ENCODE peak calls at places on chromosome 15, in seven cellular contexts. A, E, W, Q, G, D and N are unnamed samples.

GRCh38 chr15:57953874-57954273 is 111.6 kb downstream of the ALDH1A2 start:
- DNase-seq in A (no peak), E (peak), W (no peak), Q (no peak), G (no peak), D (no peak), N (no peak)

GRCh38 chr15:36079021-36079420 is 500.4 kb upstream of the CDIN1 start:
- DNase-seq in A (no peak), E (no peak), W (no peak), Q (no peak), G (no peak), D (no peak), N (no peak)

GRCh38 chr15:88704791-88705768 is 66.3 kb downstream of the ISG20 start:
- DNase-seq in A (peak), E (no peak), W (no peak), Q (no peak), G (no peak), D (peak), N (no peak)

GRCh38 chr15:90954712-90955671 is at the start of gene RCCD1:
- DNase-seq in A (no peak), E (peak), W (peak), Q (peak), G (peak), D (peak), N (peak)

GRCh38 chr15:70093481-70094309 is 4.0 kb downstream of the TLE3 start:
- DNase-seq in A (no peak), E (no peak), W (no peak), Q (peak), G (peak), D (no peak), N (no peak)

GRCh38 chr15:68797157-68797556 is 23.5 kb downstream of the ANP32A start:
- DNase-seq in A (no peak), E (no peak), W (no peak), Q (no peak), G (no peak), D (no peak), N (peak)

GRCh38 chr15:34047893-34048775 is 9.1 kb upstream of the AVEN start:
- DNase-seq in A (no peak), E (no peak), W (no peak), Q (no peak), G (no peak), D (no peak), N (no peak)

GRCh38 chr15:45386974-45387373 is 8.6 kb upstream of the GATM start:
- DNase-seq in A (no peak), E (no peak), W (no peak), Q (no peak), G (no peak), D (no peak), N (no peak)

GRCh38 chr15:56693761-56694160 is 39.5 kb downstream of the ZNF280D start:
- DNase-seq in A (no peak), E (no peak), W (no peak), Q (no peak), G (no peak), D (no peak), N (no peak)

GRCh38 chr15:99122831-99123705 is 18.2 kb downstream of the SYNM start:
- DNase-seq in A (no peak), E (no peak), W (no peak), Q (no peak), G (no peak), D (no peak), N (no peak)

GRCh38 chr15:59553879-59554735 is 57.5 kb upstream of the GCNT3 start:
- DNase-seq in A (no peak), E (no peak), W (no peak), Q (peak), G (peak), D (no peak), N (no peak)

GRCh38 chr15:70063284-70063991 is 34.3 kb downstream of the TLE3 start:
- DNase-seq in A (no peak), E (no peak), W (no peak), Q (no peak), G (no peak), D (no peak), N (no peak)